ENCODE peak calls at places on chromosomes 3 and 15, in seven cellular contexts. One of them, this sample, is unnamed.

GRCh38 chr15:96330064-96330449 is 443 bp upstream of the NR2F2 start:
- DNase-seq in hepatocyte: no peak
- DNase-seq in esophagus muscularis mucosa: no peak
- DNase-seq in progenitor cell of endocrine pancreas: no peak
- DNase-seq in GM12865: no peak
- DNase-seq in pancreas: peak
- DNase-seq in colonic mucosa: peak
- DNase-seq in this sample: peak

GRCh38 chr15:84604804-84605203 is 4.0 kb downstream of the ZSCAN2 start:
- DNase-seq in colonic mucosa: no peak
- DNase-seq in progenitor cell of endocrine pancreas: no peak
- DNase-seq in GM12865: peak
- DNase-seq in pancreas: no peak
- DNase-seq in esophagus muscularis mucosa: no peak
- DNase-seq in hepatocyte: no peak
- DNase-seq in this sample: no peak

GRCh38 chr15:100686725-100687488 is 84.5 kb downstream of the ASB7 start:
- DNase-seq in pancreas: no peak
- DNase-seq in GM12865: no peak
- DNase-seq in esophagus muscularis mucosa: peak
- DNase-seq in hepatocyte: no peak
- DNase-seq in progenitor cell of endocrine pancreas: no peak
- DNase-seq in colonic mucosa: no peak
- DNase-seq in this sample: no peak

GRCh38 chr15:69826818-69827174 is 270.9 kb downstream of the TLE3 start:
- DNase-seq in colonic mucosa: no peak
- DNase-seq in GM12865: no peak
- DNase-seq in pancreas: no peak
- DNase-seq in progenitor cell of endocrine pancreas: no peak
- DNase-seq in hepatocyte: no peak
- DNase-seq in esophagus muscularis mucosa: no peak
- DNase-seq in this sample: no peak

GRCh38 chr3:183400352-183400751 is 28.1 kb downstream of the MCF2L2 start:
- DNase-seq in colonic mucosa: no peak
- DNase-seq in pancreas: no peak
- DNase-seq in progenitor cell of endocrine pancreas: no peak
- DNase-seq in hepatocyte: no peak
- DNase-seq in GM12865: no peak
- DNase-seq in esophagus muscularis mucosa: no peak
- DNase-seq in this sample: no peak

GRCh38 chr15:84982301-84982920 is 755 bp downstream of the PDE8A start:
- DNase-seq in hepatocyte: peak
- DNase-seq in pancreas: peak
- DNase-seq in GM12865: peak
- DNase-seq in esophagus muscularis mucosa: no peak
- DNase-seq in colonic mucosa: peak
- DNase-seq in progenitor cell of endocrine pancreas: no peak
- DNase-seq in this sample: no peak

GRCh38 chr15:31740203-31740602 is 290.1 kb upstream of the CHRNA7 start:
- DNase-seq in GM12865: no peak
- DNase-seq in esophagus muscularis mucosa: no peak
- DNase-seq in progenitor cell of endocrine pancreas: no peak
- DNase-seq in hepatocyte: peak
- DNase-seq in colonic mucosa: no peak
- DNase-seq in pancreas: no peak
- DNase-seq in this sample: no peak

GRCh38 chr3:78799681-78800080 is 968.1 kb downstream of the ROBO1 start:
- DNase-seq in colonic mucosa: no peak
- DNase-seq in pancreas: no peak
- DNase-seq in esophagus muscularis mucosa: no peak
- DNase-seq in GM12865: no peak
- DNase-seq in hepatocyte: no peak
- DNase-seq in progenitor cell of endocrine pancreas: no peak
- DNase-seq in this sample: no peak

GRCh38 chr15:31306426-31307269 is 20.0 kb upstream of the KLF13 start:
- DNase-seq in GM12865: no peak
- DNase-seq in colonic mucosa: no peak
- DNase-seq in progenitor cell of endocrine pancreas: no peak
- DNase-seq in esophagus muscularis mucosa: peak
- DNase-seq in pancreas: peak
- DNase-seq in hepatocyte: peak
- DNase-seq in this sample: no peak

GRCh38 chr3:121703973-121704372 is 43.3 kb upstream of the HCLS1 start:
- DNase-seq in colonic mucosa: no peak
- DNase-seq in progenitor cell of endocrine pancreas: no peak
- DNase-seq in hepatocyte: no peak
- DNase-seq in esophagus muscularis mucosa: no peak
- DNase-seq in GM12865: no peak
- DNase-seq in pancreas: no peak
- DNase-seq in this sample: no peak

GRCh38 chr15:84108725-84109124 is 126.8 kb upstream of the GOLGA6L4 start:
- DNase-seq in pancreas: no peak
- DNase-seq in progenitor cell of endocrine pancreas: no peak
- DNase-seq in GM12865: no peak
- DNase-seq in colonic mucosa: no peak
- DNase-seq in hepatocyte: no peak
- DNase-seq in esophagus muscularis mucosa: no peak
- DNase-seq in this sample: no peak

DNA sequence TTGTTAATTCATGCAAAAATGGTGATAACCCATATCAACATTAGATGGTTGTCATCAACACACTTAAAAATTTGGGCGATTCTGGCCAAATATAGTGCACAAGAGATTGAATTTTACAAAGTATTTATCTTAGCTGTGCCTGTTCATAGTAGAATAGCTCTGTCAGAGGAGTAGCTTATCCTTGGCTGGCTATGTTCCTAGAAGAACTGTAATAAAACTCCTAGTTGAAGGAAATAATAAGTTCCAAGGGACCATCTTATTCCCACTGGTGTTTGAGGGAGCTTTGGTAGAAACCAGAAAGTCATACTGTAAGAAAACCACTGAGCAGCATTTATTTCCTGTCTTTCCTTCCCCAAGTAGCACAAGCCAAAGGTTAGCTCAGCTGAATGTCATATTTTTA is 201.8 kb downstream of the GRM7 start:
- DNase-seq in GM12865: no peak
- DNase-seq in pancreas: no peak
- DNase-seq in colonic mucosa: no peak
- DNase-seq in esophagus muscularis mucosa: no peak
- DNase-seq in hepatocyte: no peak
- DNase-seq in progenitor cell of endocrine pancreas: no peak
- DNase-seq in this sample: no peak
- TF ChIP-seq CTCF in GM12865: no peak
- TF ChIP-seq CTCF in pancreas: no peak
- TF ChIP-seq CTCF in colonic mucosa: no peak
- TF ChIP-seq CTCF in esophagus muscularis mucosa: no peak
- TF ChIP-seq CTCF in hepatocyte: no peak
- TF ChIP-seq CTCF in progenitor cell of endocrine pancreas: no peak
- TF ChIP-seq CTCF in this sample: no peak

DNA sequence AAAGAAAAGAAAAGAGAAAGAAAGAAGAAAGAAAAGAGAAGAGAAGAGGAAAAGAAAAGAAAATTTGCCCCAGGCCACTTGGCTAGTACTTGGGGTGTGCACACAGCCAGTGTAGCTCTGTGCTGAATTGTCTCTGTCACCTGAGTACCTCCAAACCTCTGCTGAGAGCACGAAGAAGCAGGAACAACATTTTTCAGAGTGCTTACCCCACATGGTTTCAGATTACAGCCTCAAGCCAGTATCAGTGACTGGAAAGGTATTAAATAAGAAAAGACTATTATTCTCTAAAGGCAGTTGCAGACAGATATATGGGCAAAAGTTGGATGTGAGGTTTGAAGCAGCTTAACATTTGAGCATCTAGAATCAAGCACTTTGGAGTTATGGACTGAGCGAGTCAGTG is 113.3 kb upstream of the PHLDB2 start:
- DNase-seq in pancreas: no peak
- DNase-seq in progenitor cell of endocrine pancreas: no peak
- DNase-seq in hepatocyte: no peak
- DNase-seq in colonic mucosa: no peak
- DNase-seq in esophagus muscularis mucosa: peak
- DNase-seq in GM12865: no peak
- DNase-seq in this sample: peak
- TF ChIP-seq CTCF in pancreas: no peak
- TF ChIP-seq CTCF in progenitor cell of endocrine pancreas: no peak
- TF ChIP-seq CTCF in hepatocyte: no peak
- TF ChIP-seq CTCF in colonic mucosa: no peak
- TF ChIP-seq CTCF in esophagus muscularis mucosa: no peak
- TF ChIP-seq CTCF in GM12865: no peak
- TF ChIP-seq CTCF in this sample: no peak

DNA sequence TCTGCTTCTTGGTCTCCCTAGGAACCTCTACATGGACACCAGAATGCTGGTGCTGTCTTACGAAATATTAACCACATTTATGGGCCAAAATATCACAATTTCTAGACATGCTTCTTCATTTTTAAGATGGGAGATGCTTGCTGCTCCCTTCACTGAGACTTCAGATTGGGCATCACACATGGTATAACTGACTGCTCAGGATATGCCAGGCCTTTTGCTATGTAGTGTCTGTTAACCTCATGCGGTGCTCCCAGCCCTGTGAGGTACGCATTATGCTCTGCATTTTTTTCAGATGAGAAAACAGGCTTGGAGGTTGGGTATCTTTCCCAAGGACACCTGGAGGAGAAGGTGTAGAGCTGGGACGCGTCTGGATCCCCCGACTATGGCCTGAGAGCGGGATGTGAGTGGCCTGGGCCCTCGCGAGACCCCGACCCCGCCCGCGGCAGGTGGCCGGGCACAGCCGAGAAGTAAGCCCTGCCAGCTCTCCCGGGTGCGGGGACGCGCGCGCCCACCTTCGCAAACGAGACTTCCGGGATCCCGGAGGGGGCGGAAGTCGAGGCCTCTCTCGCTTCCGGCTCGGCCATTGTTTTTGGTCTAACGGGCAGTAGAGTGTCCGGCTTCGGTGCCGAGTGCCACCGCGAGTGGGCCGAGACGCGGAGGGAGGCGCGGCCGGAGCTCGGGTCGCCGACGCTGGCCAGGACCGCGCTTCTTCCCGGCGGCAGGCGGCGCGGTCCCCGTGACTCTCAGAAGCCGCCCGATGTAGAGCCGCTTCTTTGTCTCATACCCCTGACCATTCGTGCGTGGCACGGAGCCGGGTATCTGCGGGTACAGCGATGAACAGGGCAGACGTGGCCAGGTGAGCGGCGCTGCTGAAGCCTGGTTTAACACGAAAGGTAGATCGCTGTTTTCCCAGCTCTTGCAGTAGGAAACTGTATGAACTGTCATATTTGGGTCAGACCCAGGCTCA is at the start of gene ZKSCAN7:
- DNase-seq in GM12865: peak
- DNase-seq in pancreas: peak
- DNase-seq in colonic mucosa: peak
- DNase-seq in esophagus muscularis mucosa: no peak
- DNase-seq in progenitor cell of endocrine pancreas: peak
- DNase-seq in hepatocyte: peak
- DNase-seq in this sample: no peak
- TF ChIP-seq CTCF in GM12865: no peak
- TF ChIP-seq CTCF in pancreas: no peak
- TF ChIP-seq CTCF in colonic mucosa: no peak
- TF ChIP-seq CTCF in esophagus muscularis mucosa: no peak
- TF ChIP-seq CTCF in progenitor cell of endocrine pancreas: peak
- TF ChIP-seq CTCF in hepatocyte: peak
- TF ChIP-seq CTCF in this sample: no peak

DNA sequence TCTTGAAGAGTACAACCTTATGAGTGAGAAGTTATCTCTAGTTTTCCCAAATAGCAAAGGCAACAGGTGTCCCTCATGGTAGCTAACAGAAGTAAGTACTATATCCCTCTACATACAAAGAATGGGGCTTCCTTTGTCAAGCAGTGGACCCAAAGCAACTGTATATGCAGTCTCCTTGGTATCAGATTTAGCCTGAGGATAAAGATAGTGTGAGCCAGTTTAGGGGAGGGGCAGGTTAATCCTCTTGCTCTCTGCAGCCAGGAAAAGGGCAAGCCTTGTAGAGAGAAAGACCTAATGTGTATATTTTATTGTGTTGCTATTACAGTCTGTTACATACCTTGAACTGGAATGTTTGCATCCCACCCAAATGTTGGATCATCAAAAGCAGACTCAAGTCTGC is 117.9 kb upstream of the COL8A1 start:
- DNase-seq in pancreas: no peak
- DNase-seq in esophagus muscularis mucosa: no peak
- DNase-seq in hepatocyte: no peak
- DNase-seq in progenitor cell of endocrine pancreas: no peak
- DNase-seq in colonic mucosa: no peak
- DNase-seq in GM12865: no peak
- DNase-seq in this sample: no peak
- TF ChIP-seq CTCF in pancreas: no peak
- TF ChIP-seq CTCF in esophagus muscularis mucosa: no peak
- TF ChIP-seq CTCF in hepatocyte: no peak
- TF ChIP-seq CTCF in progenitor cell of endocrine pancreas: no peak
- TF ChIP-seq CTCF in colonic mucosa: no peak
- TF ChIP-seq CTCF in GM12865: no peak
- TF ChIP-seq CTCF in this sample: no peak